ENCODE peak calls at places on chromosomes 16 and 17, in six cellular contexts. Y, P, W, R, Z and J are unnamed samples. For H3K4me1, the result is how much of the 10 kb centered on the place peaks cover.

GRCh38 chr17:63399856-63400255 is 46.2 kb downstream of the CYB561 start:
- DNase-seq in Y (no peak), P (peak), W (peak), R (no peak), Z (peak), J (peak)

GRCh38 chr16:65769776-65770438 is 596.6 kb upstream of the CDH5 start:
- DNase-seq in Y (no peak), P (no peak), W (no peak), R (peak), Z (no peak), J (no peak)

GRCh38 chr17:55086635-55087058 is 118.1 kb downstream of the STXBP4 start:
- DNase-seq in Y (no peak), P (no peak), W (no peak), R (peak), Z (no peak), J (peak)

GRCh38 chr16:86195863-86196630 is 297.1 kb downstream of the IRF8 start:
- DNase-seq in Y (no peak), P (no peak), W (no peak), R (no peak), Z (no peak), J (no peak)

GRCh38 chr16:31458073-31458834 is 1.0 kb upstream of the ARMC5 start:
- DNase-seq in Y (no peak), P (peak), W (peak), R (no peak), Z (peak), J (peak)

GRCh38 chr16:85353013-85353412 is 240.7 kb upstream of the CIBAR2 start:
- DNase-seq in Y (no peak), P (no peak), W (no peak), R (no peak), Z (no peak), J (no peak)

GRCh38 chr16:28093383-28093725 is 29.8 kb upstream of the GSG1L start:
- DNase-seq in Y (no peak), P (peak), W (no peak), R (no peak), Z (no peak), J (no peak)

GRCh38 chr17:58072862-58073261 is 10.4 kb upstream of the DYNLL2 start:
- DNase-seq in Y (no peak), P (no peak), W (no peak), R (no peak), Z (no peak), J (no peak)

GRCh38 chr16:56860226-56861020 is 4.6 kb upstream of the SLC12A3 start:
- DNase-seq in Y (no peak), P (no peak), W (no peak), R (no peak), Z (no peak), J (peak)

GRCh38 chr16:8254425-8254824 is 335.9 kb downstream of the TMEM114 start:
- DNase-seq in Y (no peak), P (no peak), W (no peak), R (no peak), Z (no peak), J (no peak)

GRCh38 chr16:24826817-24827566 is 18.8 kb upstream of the SLC5A11 start:
- DNase-seq in Y (no peak), P (no peak), W (no peak), R (no peak), Z (no peak), J (no peak)

GRCh38 chr17:68398731-68399637 is 58.3 kb downstream of the WIPI1 start:
- DNase-seq in Y (no peak), P (no peak), W (peak), R (peak), Z (peak), J (peak)

GRCh38 chr16:85782476-85782875 is 16.9 kb downstream of the EMC8 start:
- DNase-seq in Y (no peak), P (peak), W (no peak), R (no peak), Z (no peak), J (no peak)

GRCh38 chr17:47850692-47851573 is at the start of gene SP6:
- DNase-seq in Y (no peak), P (peak), W (peak), R (peak), Z (peak), J (peak)

GRCh38 chr16:85447657-85448313 is 165.3 kb upstream of the GSE1 start:
- DNase-seq in Y (no peak), P (no peak), W (no peak), R (no peak), Z (no peak), J (no peak)

GRCh38 chr16:87693827-87694226 is 72.0 kb downstream of the KLHDC4 start:
- DNase-seq in Y (no peak), P (no peak), W (no peak), R (no peak), Z (no peak), J (no peak)

GRCh38 chr16:72508196-72508595 is 336.2 kb upstream of the PMFBP1 start:
- DNase-seq in Y (no peak), P (no peak), W (no peak), R (peak), Z (no peak), J (no peak)

GRCh38 chr16:11967195-11967911 is 2.3 kb downstream of the TNFRSF17 start:
- DNase-seq in Y (no peak), P (peak), W (no peak), R (no peak), Z (no peak), J (no peak)

GRCh38 chr16:27434141-27435051 is 32.4 kb downstream of the IL21R start:
- DNase-seq in Y (no peak), P (peak), W (peak), R (no peak), Z (no peak), J (no peak)

GRCh38 chr16:58331024-58331707 is 36.3 kb upstream of the PRSS54 start:
- DNase-seq in Y (no peak), P (no peak), W (no peak), R (no peak), Z (no peak), J (no peak)

GRCh38 chr17:8060274-8060673 is 21.4 kb downstream of the ALOX15B start:
- DNase-seq in Y (no peak), P (peak), W (peak), R (peak), Z (no peak), J (peak)

GRCh38 chr17:57697891-57698708 is 47.0 kb downstream of the CCDC182 start:
- DNase-seq in Y (no peak), P (no peak), W (no peak), R (no peak), Z (no peak), J (no peak)

GRCh38 chr16:19844945-19845641 is 39.6 kb downstream of the GPRC5B start:
- DNase-seq in Y (no peak), P (no peak), W (no peak), R (peak), Z (no peak), J (peak)

GRCh38 chr17:11503292-11503691 is 95.0 kb upstream of the DNAH9 start:
- DNase-seq in Y (no peak), P (no peak), W (no peak), R (no peak), Z (no peak), J (no peak)

GRCh38 chr17:57619061-57619937 is 125.8 kb downstream of the CCDC182 start:
- DNase-seq in Y (no peak), P (no peak), W (no peak), R (peak), Z (peak), J (no peak)

GRCh38 chr16:2785101-2785991 is 2.0 kb downstream of the PRSS33 start:
- DNase-seq in Y (no peak), P (no peak), W (no peak), R (no peak), Z (no peak), J (no peak)

GRCh38 chr16:19717319-19717718 is 708 bp downstream of the KNOP1 start:
- DNase-seq in Y (no peak), P (no peak), W (no peak), R (no peak), Z (no peak), J (no peak)

GRCh38 chr17:52105601-52106000 is 52.9 kb downstream of the CA10 start:
- DNase-seq in Y (no peak), P (no peak), W (no peak), R (peak), Z (no peak), J (no peak)

GRCh38 chr17:80716986-80717385 is 172.3 kb downstream of the RPTOR start:
- DNase-seq in Y (no peak), P (no peak), W (no peak), R (no peak), Z (no peak), J (no peak)

GRCh38 chr17:6365187-6365943 is 69.6 kb downstream of the AIPL1 start:
- DNase-seq in Y (no peak), P (no peak), W (no peak), R (peak), Z (no peak), J (peak)

GRCh38 chr17:79011451-79012147 is 2.0 kb upstream of the CANT1 start:
- DNase-seq in Y (no peak), P (no peak), W (no peak), R (peak), Z (no peak), J (no peak)

GRCh38 chr16:58843675-58844074 is 109.6 kb upstream of the GOT2 start:
- DNase-seq in Y (no peak), P (no peak), W (no peak), R (peak), Z (no peak), J (peak)

GRCh38 chr16:73145166-73145565 is 97.2 kb upstream of the ZFHX3 start:
- DNase-seq in Y (no peak), P (no peak), W (no peak), R (no peak), Z (no peak), J (no peak)

GRCh38 chr16:57892447-57893096 is 78.4 kb downstream of the CNGB1 start:
- DNase-seq in Y (no peak), P (no peak), W (peak), R (no peak), Z (no peak), J (no peak)

GRCh38 chr17:40323731-40324650 is 15.0 kb downstream of the RARA start:
- DNase-seq in Y (no peak), P (peak), W (no peak), R (peak), Z (peak), J (no peak)

GRCh38 chr17:10119203-10120112 is 78.9 kb downstream of the GAS7 start:
- DNase-seq in Y (no peak), P (peak), W (peak), R (peak), Z (no peak), J (no peak)
- H3K4me1 ChIP-seq in Y (under half), P (under half), W (under half), R (under half), Z (under half), J (under half)

GRCh38 chr17:979211-979538 is 401 bp downstream of the NXN start:
- DNase-seq in Y (no peak), P (peak), W (no peak), R (no peak), Z (no peak), J (no peak)
- H3K4me1 ChIP-seq in Y (under half), P (under half), W (under half), R (under half), Z (under half), J (under half)

GRCh38 chr16:14105976-14106375 is 34.9 kb downstream of the MRTFB start:
- DNase-seq in Y (no peak), P (no peak), W (no peak), R (no peak), Z (no peak), J (no peak)
- H3K4me1 ChIP-seq in Y (under half), P (under half), W (under half), R (under half), Z (half or more), J (under half)

GRCh38 chr17:50219345-50219744 is 17.9 kb upstream of the COL1A1 start:
- DNase-seq in Y (no peak), P (no peak), W (no peak), R (peak), Z (no peak), J (peak)

GRCh38 chr17:50219939-50220465 is 18.6 kb upstream of the COL1A1 start:
- DNase-seq in Y (no peak), P (peak), W (no peak), R (no peak), Z (no peak), J (peak)

GRCh38 chr17:50221500-50222480 is 20.4 kb upstream of the COL1A1 start:
- DNase-seq in Y (no peak), P (peak), W (no peak), R (peak), Z (peak), J (peak)

GRCh38 chr17:50218771-50219315 is 17.4 kb upstream of the COL1A1 start:
- DNase-seq in Y (no peak), P (no peak), W (no peak), R (peak), Z (no peak), J (peak)

DNA sequence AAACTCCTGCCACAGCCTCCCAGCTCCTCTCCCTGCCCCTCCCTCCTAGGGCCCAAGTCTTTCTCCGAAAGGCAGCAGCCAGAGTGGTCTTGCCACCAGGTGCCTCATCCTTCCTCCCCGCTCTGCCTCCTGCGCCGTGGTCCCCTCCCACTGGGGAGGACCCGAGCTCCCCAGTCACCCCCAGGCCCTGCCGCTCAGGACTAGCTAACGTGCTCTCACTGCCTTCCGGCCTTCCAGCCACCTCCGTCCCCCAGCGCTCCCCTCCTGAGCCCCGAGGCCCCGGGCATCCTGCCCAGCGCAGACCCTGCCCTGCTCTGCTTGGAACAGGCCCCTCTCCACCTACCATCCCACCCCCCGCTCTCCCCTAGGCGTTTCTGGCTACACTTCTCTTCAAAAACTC is 19.4 kb upstream of the COL1A1 start:
- DNase-seq in Y (no peak), P (no peak), W (no peak), R (no peak), Z (no peak), J (no peak)
- H3K4me1 ChIP-seq in Y (under half), P (under half), W (under half), R (under half), Z (under half), J (half or more)

GRCh38 chr16:10949424-10949970 is 5.1 kb downstream of the CLEC16A start:
- DNase-seq in Y (no peak), P (no peak), W (no peak), R (peak), Z (no peak), J (no peak)
- H3K4me1 ChIP-seq in Y (under half), P (under half), W (under half), R (under half), Z (under half), J (under half)